ENCODE peak calls at places on chromosomes 6 and 20, in ten cellular contexts. X is ovary; Q is adrenal gland; W is endodermal cell; A is uterus; O is fibroblast of lung; G is GM23248; L is astrocyte; E is CD4-positive, CD25-positive, alpha-beta regulatory T cell; K is neural progenitor cell. T is an unnamed sample.

GRCh38 chr6:57116776-57117175 is 26.8 kb downstream of the ZNF451 start:
- DNase-seq in X (no peak), Q (no peak), W (no peak), A (no peak), O (no peak), G (no peak), L (no peak), E (no peak), K (no peak), T (no peak)

GRCh38 chr6:76416821-76417605 is 344.6 kb upstream of the IMPG1 start:
- DNase-seq in X (no peak), Q (no peak), W (no peak), A (no peak), O (no peak), G (no peak), L (no peak), E (no peak), K (no peak), T (no peak)

GRCh38 chr20:24303393-24303792 is 166.0 kb upstream of the SYNDIG1 start:
- DNase-seq in X (no peak), Q (no peak), W (no peak), A (no peak), O (no peak), G (peak; percentile 29), L (no peak), E (peak; percentile 10), K (peak; percentile 10), T (no peak)

GRCh38 chr20:21529863-21530262 is 16.0 kb upstream of the NKX2-2 start:
- DNase-seq in X (no peak), Q (no peak), W (no peak), A (no peak), O (no peak), G (no peak), L (no peak), E (peak; percentile 50), K (peak; percentile 36), T (no peak)

GRCh38 chr6:40359808-40360207 is 227.4 kb downstream of the LRFN2 start:
- DNase-seq in X (no peak), Q (no peak), W (peak; percentile 93), A (no peak), O (no peak), G (no peak), L (no peak), E (no peak), K (no peak), T (no peak)

GRCh38 chr6:72953901-72954494 is 271.3 kb downstream of the KHDC1L start:
- DNase-seq in X (no peak), Q (no peak), W (no peak), A (no peak), O (peak; percentile 82), G (peak; percentile 32), L (peak; percentile 80), E (peak; percentile 2), K (no peak), T (no peak)

GRCh38 chr6:44667668-44668390 is 280.3 kb downstream of the CDC5L start:
- DNase-seq in X (no peak), Q (peak; percentile 51), W (peak; percentile 94), A (no peak), O (no peak), G (no peak), L (no peak), E (peak; percentile 19), K (peak; percentile 61), T (no peak)

GRCh38 chr20:41540459-41540858 is 77.7 kb downstream of the CHD6 start:
- DNase-seq in X (no peak), Q (no peak), W (no peak), A (no peak), O (no peak), G (no peak), L (no peak), E (no peak), K (no peak), T (no peak)

GRCh38 chr6:91852232-91852631 is 1265.4 kb upstream of the MAP3K7 start:
- DNase-seq in X (no peak), Q (no peak), W (no peak), A (no peak), O (no peak), G (no peak), L (no peak), E (no peak), K (no peak), T (no peak)

GRCh38 chr20:9200620-9201019 is 131.7 kb downstream of the PLCB4 start:
- DNase-seq in X (no peak), Q (no peak), W (no peak), A (no peak), O (peak; percentile 95), G (peak; percentile 64), L (peak; percentile 91), E (no peak), K (no peak), T (no peak)

GRCh38 chr20:10398834-10399369 is 35.1 kb downstream of the MKKS start:
- DNase-seq in X (no peak), Q (no peak), W (no peak), A (no peak), O (no peak), G (no peak), L (no peak), E (no peak), K (no peak), T (no peak)

GRCh38 chr20:44552950-44553908 is 29.1 kb upstream of the PKIG start:
- DNase-seq in X (no peak), Q (no peak), W (no peak), A (no peak), O (peak; percentile 92), G (peak; percentile 82), L (peak; percentile 90), E (no peak), K (no peak), T (no peak)

GRCh38 chr6:142300758-142301251 is 1.0 kb upstream of the ADGRG6 start:
- DNase-seq in X (no peak), Q (peak; percentile 22), W (peak; percentile 48), A (no peak), O (peak; percentile 82), G (peak; percentile 30), L (peak; percentile 77), E (no peak), K (peak; percentile 34), T (no peak)

GRCh38 chr20:25148181-25148981 is 47.1 kb upstream of the ENTPD6 start:
- DNase-seq in X (peak; percentile 81), Q (peak; percentile 58), W (peak; percentile 64), A (peak; percentile 47), O (peak; percentile 50), G (peak; percentile 82), L (peak; percentile 31), E (peak; percentile 70), K (peak; percentile 24), T (peak; percentile 37)

GRCh38 chr20:362271-363254 is 15.7 kb downstream of the NRSN2 start:
- DNase-seq in X (peak; percentile 34), Q (peak; percentile 97), W (peak; percentile 63), A (peak; percentile 43), O (peak; percentile 65), G (peak; percentile 64), L (no peak), E (peak; percentile 69), K (no peak), T (no peak)

GRCh38 chr6:139540276-139540675 is 165.8 kb upstream of the CITED2 start:
- DNase-seq in X (no peak), Q (no peak), W (no peak), A (no peak), O (peak; percentile 71), G (peak; percentile 88), L (peak; percentile 64), E (peak; percentile 36), K (no peak), T (peak; percentile 23)

GRCh38 chr6:147808631-147809030 is 300.1 kb downstream of the SAMD5 start:
- DNase-seq in X (no peak), Q (no peak), W (no peak), A (no peak), O (no peak), G (no peak), L (no peak), E (no peak), K (no peak), T (no peak)

GRCh38 chr20:48502016-48502415 is 325.8 kb downstream of the PREX1 start:
- DNase-seq in X (no peak), Q (no peak), W (no peak), A (no peak), O (no peak), G (no peak), L (no peak), E (no peak), K (no peak), T (no peak)

GRCh38 chr6:142357879-142358278 is 56.1 kb downstream of the ADGRG6 start:
- DNase-seq in X (no peak), Q (no peak), W (no peak), A (no peak), O (peak; percentile 29), G (peak; percentile 26), L (peak; percentile 18), E (no peak), K (no peak), T (no peak)

GRCh38 chr6:170162011-170162770 is 128.7 kb downstream of the DLL1 start:
- DNase-seq in X (no peak), Q (no peak), W (no peak), A (no peak), O (no peak), G (no peak), L (no peak), E (no peak), K (no peak), T (no peak)
- H3K9me3 ChIP-seq in X (no peaks in the 10 kb centered on the region), Q (no peaks in the 10 kb centered on the region), W (no peaks in the 10 kb centered on the region), A (no peaks in the 10 kb centered on the region), O (peaks cover 4% of the 10 kb centered on the region), G (no peaks in the 10 kb centered on the region), L (peaks cover 3% of the 10 kb centered on the region), E (no peaks in the 10 kb centered on the region), K (no peaks in the 10 kb centered on the region), T (no peaks in the 10 kb centered on the region)

GRCh38 chr6:116762235-116762634 is 3.3 kb downstream of the FAM162B start:
- DNase-seq in X (no peak), Q (no peak), W (no peak), A (no peak), O (no peak), G (no peak), L (no peak), E (no peak), K (no peak), T (no peak)
- H3K9me3 ChIP-seq in X (no peaks in the 10 kb centered on the region), Q (no peaks in the 10 kb centered on the region), W (no peaks in the 10 kb centered on the region), A (no peaks in the 10 kb centered on the region), O (no peaks in the 10 kb centered on the region), G (no peaks in the 10 kb centered on the region), L (no peaks in the 10 kb centered on the region), E (no peaks in the 10 kb centered on the region), K (no peaks in the 10 kb centered on the region), T (no peaks in the 10 kb centered on the region)

DNA sequence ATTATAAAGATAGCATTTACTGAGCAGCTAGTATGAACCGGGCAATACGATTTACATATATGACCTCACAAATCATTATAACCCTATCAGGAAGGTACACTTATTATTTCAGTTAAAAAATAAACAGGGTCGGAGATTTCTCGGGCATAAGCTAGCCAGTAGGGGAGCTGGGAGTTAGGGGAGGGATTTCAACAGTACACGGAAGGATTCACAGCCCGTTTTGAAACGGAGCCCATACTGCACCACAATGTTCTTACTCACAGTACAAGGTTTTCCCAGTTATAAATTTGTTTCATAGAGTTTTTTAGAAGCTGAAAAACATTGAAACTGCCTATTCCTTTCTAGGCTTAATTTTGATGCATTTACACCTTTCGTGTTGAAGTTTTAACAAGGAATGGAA is 607.1 kb downstream of the HDGFL1 start:
- DNase-seq in X (no peak), Q (no peak), W (no peak), A (no peak), O (no peak), G (no peak), L (no peak), E (no peak), K (no peak), T (no peak)
- H3K9me3 ChIP-seq in X (no peaks in the 10 kb centered on the region), Q (no peaks in the 10 kb centered on the region), W (peaks cover 48% of the 10 kb centered on the region), A (no peaks in the 10 kb centered on the region), O (no peaks in the 10 kb centered on the region), G (no peaks in the 10 kb centered on the region), L (no peaks in the 10 kb centered on the region), E (no peaks in the 10 kb centered on the region), K (no peaks in the 10 kb centered on the region), T (no peaks in the 10 kb centered on the region)

GRCh38 chr20:31446084-31446819 is 5.8 kb downstream of the DEFB123 start:
- DNase-seq in X (no peak), Q (no peak), W (no peak), A (no peak), O (no peak), G (no peak), L (no peak), E (no peak), K (no peak), T (no peak)
- H3K9me3 ChIP-seq in X (no peaks in the 10 kb centered on the region), Q (no peaks in the 10 kb centered on the region), W (peaks cover 49% of the 10 kb centered on the region), A (no peaks in the 10 kb centered on the region), O (no peaks in the 10 kb centered on the region), G (no peaks in the 10 kb centered on the region), L (no peaks in the 10 kb centered on the region), E (no peaks in the 10 kb centered on the region), K (peaks cover 7% of the 10 kb centered on the region), T (no peaks in the 10 kb centered on the region)

T was measured in T-helper 17 cell.